ENCODE peak calls at places on chromosome 5, in six cellular contexts. One of them, this sample, is unnamed.

GRCh38 chr5:56164371-56164770 is 68.8 kb downstream of the ANKRD55 start:
- DNase-seq in ecto neural progenitor cell: no peak
- DNase-seq in NCI-H1694 treated with DMSO at 0.1 percent for 48 hours: no peak
- DNase-seq in T-helper 2 cell: no peak
- DNase-seq in type B pancreatic cell: no peak
- DNase-seq in stimulated activated CD4-positive, alpha-beta T cell treated with anti-CD3 and anti-CD28 coated beads, Interleukin-1b, Interleukin-23, amount 100 ng/mL, for 1 hour: no peak
- DNase-seq in this sample: no peak

GRCh38 chr5:43245724-43246385 is 53.8 kb downstream of the NIM1K start:
- DNase-seq in ecto neural progenitor cell: no peak
- DNase-seq in NCI-H1694 treated with DMSO at 0.1 percent for 48 hours: no peak
- DNase-seq in T-helper 2 cell: peak
- DNase-seq in type B pancreatic cell: no peak
- DNase-seq in stimulated activated CD4-positive, alpha-beta T cell treated with anti-CD3 and anti-CD28 coated beads, Interleukin-1b, Interleukin-23, amount 100 ng/mL, for 1 hour: no peak
- DNase-seq in this sample: no peak

GRCh38 chr5:131329187-131329540 is 65.3 kb downstream of the CDC42SE2 start:
- DNase-seq in ecto neural progenitor cell: no peak
- DNase-seq in NCI-H1694 treated with DMSO at 0.1 percent for 48 hours: no peak
- DNase-seq in T-helper 2 cell: no peak
- DNase-seq in type B pancreatic cell: no peak
- DNase-seq in stimulated activated CD4-positive, alpha-beta T cell treated with anti-CD3 and anti-CD28 coated beads, Interleukin-1b, Interleukin-23, amount 100 ng/mL, for 1 hour: no peak
- DNase-seq in this sample: no peak

GRCh38 chr5:176543428-176544182 is 5.5 kb upstream of the CDHR2 start:
- DNase-seq in ecto neural progenitor cell: peak
- DNase-seq in NCI-H1694 treated with DMSO at 0.1 percent for 48 hours: peak
- DNase-seq in T-helper 2 cell: peak
- DNase-seq in type B pancreatic cell: no peak
- DNase-seq in stimulated activated CD4-positive, alpha-beta T cell treated with anti-CD3 and anti-CD28 coated beads, Interleukin-1b, Interleukin-23, amount 100 ng/mL, for 1 hour: peak
- DNase-seq in this sample: no peak

GRCh38 chr5:148729182-148729581 is 74.9 kb upstream of the HTR4 start:
- DNase-seq in ecto neural progenitor cell: no peak
- DNase-seq in NCI-H1694 treated with DMSO at 0.1 percent for 48 hours: no peak
- DNase-seq in T-helper 2 cell: no peak
- DNase-seq in type B pancreatic cell: no peak
- DNase-seq in stimulated activated CD4-positive, alpha-beta T cell treated with anti-CD3 and anti-CD28 coated beads, Interleukin-1b, Interleukin-23, amount 100 ng/mL, for 1 hour: no peak
- DNase-seq in this sample: no peak

GRCh38 chr5:140480310-140481014 is 67.0 kb upstream of the EIF4EBP3 start:
- DNase-seq in ecto neural progenitor cell: no peak
- DNase-seq in NCI-H1694 treated with DMSO at 0.1 percent for 48 hours: no peak
- DNase-seq in T-helper 2 cell: no peak
- DNase-seq in type B pancreatic cell: no peak
- DNase-seq in stimulated activated CD4-positive, alpha-beta T cell treated with anti-CD3 and anti-CD28 coated beads, Interleukin-1b, Interleukin-23, amount 100 ng/mL, for 1 hour: no peak
- DNase-seq in this sample: no peak

GRCh38 chr5:124746252-124746915 is at the start of gene ZNF608:
- DNase-seq in ecto neural progenitor cell: peak
- DNase-seq in NCI-H1694 treated with DMSO at 0.1 percent for 48 hours: peak
- DNase-seq in T-helper 2 cell: no peak
- DNase-seq in type B pancreatic cell: no peak
- DNase-seq in stimulated activated CD4-positive, alpha-beta T cell treated with anti-CD3 and anti-CD28 coated beads, Interleukin-1b, Interleukin-23, amount 100 ng/mL, for 1 hour: no peak
- DNase-seq in this sample: no peak

GRCh38 chr5:168364151-168364661 is 72.8 kb downstream of the WWC1 start:
- DNase-seq in ecto neural progenitor cell: no peak
- DNase-seq in NCI-H1694 treated with DMSO at 0.1 percent for 48 hours: no peak
- DNase-seq in T-helper 2 cell: no peak
- DNase-seq in type B pancreatic cell: no peak
- DNase-seq in stimulated activated CD4-positive, alpha-beta T cell treated with anti-CD3 and anti-CD28 coated beads, Interleukin-1b, Interleukin-23, amount 100 ng/mL, for 1 hour: no peak
- DNase-seq in this sample: no peak

GRCh38 chr5:94793113-94793815 is 174.8 kb downstream of the SLF1 start:
- DNase-seq in ecto neural progenitor cell: no peak
- DNase-seq in NCI-H1694 treated with DMSO at 0.1 percent for 48 hours: no peak
- DNase-seq in T-helper 2 cell: no peak
- DNase-seq in type B pancreatic cell: no peak
- DNase-seq in stimulated activated CD4-positive, alpha-beta T cell treated with anti-CD3 and anti-CD28 coated beads, Interleukin-1b, Interleukin-23, amount 100 ng/mL, for 1 hour: no peak
- DNase-seq in this sample: no peak

GRCh38 chr5:137896560-137896959 is 7.3 kb downstream of the PKD2L2 start:
- DNase-seq in ecto neural progenitor cell: no peak
- DNase-seq in NCI-H1694 treated with DMSO at 0.1 percent for 48 hours: no peak
- DNase-seq in T-helper 2 cell: no peak
- DNase-seq in type B pancreatic cell: no peak
- DNase-seq in stimulated activated CD4-positive, alpha-beta T cell treated with anti-CD3 and anti-CD28 coated beads, Interleukin-1b, Interleukin-23, amount 100 ng/mL, for 1 hour: no peak
- DNase-seq in this sample: no peak

GRCh38 chr5:121031487-121031886 is 567.4 kb downstream of the PRR16 start:
- DNase-seq in ecto neural progenitor cell: no peak
- DNase-seq in NCI-H1694 treated with DMSO at 0.1 percent for 48 hours: no peak
- DNase-seq in T-helper 2 cell: no peak
- DNase-seq in type B pancreatic cell: no peak
- DNase-seq in stimulated activated CD4-positive, alpha-beta T cell treated with anti-CD3 and anti-CD28 coated beads, Interleukin-1b, Interleukin-23, amount 100 ng/mL, for 1 hour: no peak
- DNase-seq in this sample: no peak

GRCh38 chr5:143401846-143402463 is 1.5 kb downstream of the NR3C1 start:
- DNase-seq in ecto neural progenitor cell: no peak
- DNase-seq in NCI-H1694 treated with DMSO at 0.1 percent for 48 hours: peak
- DNase-seq in T-helper 2 cell: no peak
- DNase-seq in type B pancreatic cell: no peak
- DNase-seq in stimulated activated CD4-positive, alpha-beta T cell treated with anti-CD3 and anti-CD28 coated beads, Interleukin-1b, Interleukin-23, amount 100 ng/mL, for 1 hour: no peak
- DNase-seq in this sample: no peak

GRCh38 chr5:54234304-54234938 is 76.0 kb downstream of the ARL15 start:
- DNase-seq in ecto neural progenitor cell: no peak
- DNase-seq in NCI-H1694 treated with DMSO at 0.1 percent for 48 hours: peak
- DNase-seq in T-helper 2 cell: no peak
- DNase-seq in type B pancreatic cell: no peak
- DNase-seq in stimulated activated CD4-positive, alpha-beta T cell treated with anti-CD3 and anti-CD28 coated beads, Interleukin-1b, Interleukin-23, amount 100 ng/mL, for 1 hour: no peak
- DNase-seq in this sample: no peak

GRCh38 chr5:120358949-120359348 is 105.2 kb upstream of the PRR16 start:
- DNase-seq in ecto neural progenitor cell: no peak
- DNase-seq in NCI-H1694 treated with DMSO at 0.1 percent for 48 hours: no peak
- DNase-seq in T-helper 2 cell: no peak
- DNase-seq in type B pancreatic cell: no peak
- DNase-seq in stimulated activated CD4-positive, alpha-beta T cell treated with anti-CD3 and anti-CD28 coated beads, Interleukin-1b, Interleukin-23, amount 100 ng/mL, for 1 hour: no peak
- DNase-seq in this sample: no peak

GRCh38 chr5:10445352-10445751 is 3.7 kb downstream of the ROPN1L start:
- DNase-seq in ecto neural progenitor cell: no peak
- DNase-seq in NCI-H1694 treated with DMSO at 0.1 percent for 48 hours: no peak
- DNase-seq in T-helper 2 cell: no peak
- DNase-seq in type B pancreatic cell: no peak
- DNase-seq in stimulated activated CD4-positive, alpha-beta T cell treated with anti-CD3 and anti-CD28 coated beads, Interleukin-1b, Interleukin-23, amount 100 ng/mL, for 1 hour: no peak
- DNase-seq in this sample: no peak

GRCh38 chr5:141359790-141360426 is at the start of gene PCDHGB2:
- DNase-seq in ecto neural progenitor cell: no peak
- DNase-seq in NCI-H1694 treated with DMSO at 0.1 percent for 48 hours: peak
- DNase-seq in T-helper 2 cell: no peak
- DNase-seq in type B pancreatic cell: no peak
- DNase-seq in stimulated activated CD4-positive, alpha-beta T cell treated with anti-CD3 and anti-CD28 coated beads, Interleukin-1b, Interleukin-23, amount 100 ng/mL, for 1 hour: no peak
- DNase-seq in this sample: no peak

GRCh38 chr5:119426059-119426458 is 26.2 kb upstream of the HSD17B4 start:
- DNase-seq in ecto neural progenitor cell: no peak
- DNase-seq in NCI-H1694 treated with DMSO at 0.1 percent for 48 hours: no peak
- DNase-seq in T-helper 2 cell: no peak
- DNase-seq in type B pancreatic cell: no peak
- DNase-seq in stimulated activated CD4-positive, alpha-beta T cell treated with anti-CD3 and anti-CD28 coated beads, Interleukin-1b, Interleukin-23, amount 100 ng/mL, for 1 hour: no peak
- DNase-seq in this sample: no peak

GRCh38 chr5:40570408-40571129 is 109.1 kb upstream of the PTGER4 start:
- DNase-seq in ecto neural progenitor cell: no peak
- DNase-seq in NCI-H1694 treated with DMSO at 0.1 percent for 48 hours: no peak
- DNase-seq in T-helper 2 cell: no peak
- DNase-seq in type B pancreatic cell: no peak
- DNase-seq in stimulated activated CD4-positive, alpha-beta T cell treated with anti-CD3 and anti-CD28 coated beads, Interleukin-1b, Interleukin-23, amount 100 ng/mL, for 1 hour: no peak
- DNase-seq in this sample: no peak

GRCh38 chr5:78274540-78275197 is 19.8 kb downstream of the AP3B1 start:
- DNase-seq in ecto neural progenitor cell: no peak
- DNase-seq in NCI-H1694 treated with DMSO at 0.1 percent for 48 hours: no peak
- DNase-seq in T-helper 2 cell: no peak
- DNase-seq in type B pancreatic cell: no peak
- DNase-seq in stimulated activated CD4-positive, alpha-beta T cell treated with anti-CD3 and anti-CD28 coated beads, Interleukin-1b, Interleukin-23, amount 100 ng/mL, for 1 hour: no peak
- DNase-seq in this sample: no peak

GRCh38 chr5:165459232-165459631 is 1953.8 kb downstream of the MAT2B start:
- DNase-seq in ecto neural progenitor cell: no peak
- DNase-seq in NCI-H1694 treated with DMSO at 0.1 percent for 48 hours: no peak
- DNase-seq in T-helper 2 cell: no peak
- DNase-seq in type B pancreatic cell: no peak
- DNase-seq in stimulated activated CD4-positive, alpha-beta T cell treated with anti-CD3 and anti-CD28 coated beads, Interleukin-1b, Interleukin-23, amount 100 ng/mL, for 1 hour: no peak
- DNase-seq in this sample: no peak

GRCh38 chr5:90484540-90484939 is 9.9 kb downstream of the POLR3G start:
- DNase-seq in ecto neural progenitor cell: no peak
- DNase-seq in NCI-H1694 treated with DMSO at 0.1 percent for 48 hours: no peak
- DNase-seq in T-helper 2 cell: no peak
- DNase-seq in type B pancreatic cell: no peak
- DNase-seq in stimulated activated CD4-positive, alpha-beta T cell treated with anti-CD3 and anti-CD28 coated beads, Interleukin-1b, Interleukin-23, amount 100 ng/mL, for 1 hour: no peak
- DNase-seq in this sample: no peak

GRCh38 chr5:145658435-145658834 is 176.7 kb downstream of the PRELID2 start:
- DNase-seq in ecto neural progenitor cell: no peak
- DNase-seq in NCI-H1694 treated with DMSO at 0.1 percent for 48 hours: no peak
- DNase-seq in T-helper 2 cell: no peak
- DNase-seq in type B pancreatic cell: no peak
- DNase-seq in stimulated activated CD4-positive, alpha-beta T cell treated with anti-CD3 and anti-CD28 coated beads, Interleukin-1b, Interleukin-23, amount 100 ng/mL, for 1 hour: no peak
- DNase-seq in this sample: no peak

GRCh38 chr5:75574791-75575190 is 36.5 kb upstream of the ANKDD1B start:
- DNase-seq in ecto neural progenitor cell: no peak
- DNase-seq in NCI-H1694 treated with DMSO at 0.1 percent for 48 hours: no peak
- DNase-seq in T-helper 2 cell: no peak
- DNase-seq in type B pancreatic cell: no peak
- DNase-seq in stimulated activated CD4-positive, alpha-beta T cell treated with anti-CD3 and anti-CD28 coated beads, Interleukin-1b, Interleukin-23, amount 100 ng/mL, for 1 hour: no peak
- DNase-seq in this sample: no peak

GRCh38 chr5:120124961-120125360 is 339.1 kb upstream of the PRR16 start:
- DNase-seq in ecto neural progenitor cell: no peak
- DNase-seq in NCI-H1694 treated with DMSO at 0.1 percent for 48 hours: no peak
- DNase-seq in T-helper 2 cell: no peak
- DNase-seq in type B pancreatic cell: no peak
- DNase-seq in stimulated activated CD4-positive, alpha-beta T cell treated with anti-CD3 and anti-CD28 coated beads, Interleukin-1b, Interleukin-23, amount 100 ng/mL, for 1 hour: no peak
- DNase-seq in this sample: no peak

GRCh38 chr5:135979510-135979909 is 24.7 kb upstream of the LECT2 start:
- DNase-seq in ecto neural progenitor cell: no peak
- DNase-seq in NCI-H1694 treated with DMSO at 0.1 percent for 48 hours: no peak
- DNase-seq in T-helper 2 cell: no peak
- DNase-seq in type B pancreatic cell: no peak
- DNase-seq in stimulated activated CD4-positive, alpha-beta T cell treated with anti-CD3 and anti-CD28 coated beads, Interleukin-1b, Interleukin-23, amount 100 ng/mL, for 1 hour: no peak
- DNase-seq in this sample: no peak

GRCh38 chr5:62029303-62029702 is 276.7 kb upstream of the KIF2A start:
- DNase-seq in ecto neural progenitor cell: no peak
- DNase-seq in NCI-H1694 treated with DMSO at 0.1 percent for 48 hours: no peak
- DNase-seq in T-helper 2 cell: no peak
- DNase-seq in type B pancreatic cell: no peak
- DNase-seq in stimulated activated CD4-positive, alpha-beta T cell treated with anti-CD3 and anti-CD28 coated beads, Interleukin-1b, Interleukin-23, amount 100 ng/mL, for 1 hour: no peak
- DNase-seq in this sample: no peak

GRCh38 chr5:10601246-10602030 is 37.6 kb downstream of the ANKRD33B start:
- DNase-seq in ecto neural progenitor cell: peak
- DNase-seq in NCI-H1694 treated with DMSO at 0.1 percent for 48 hours: peak
- DNase-seq in T-helper 2 cell: no peak
- DNase-seq in type B pancreatic cell: peak
- DNase-seq in stimulated activated CD4-positive, alpha-beta T cell treated with anti-CD3 and anti-CD28 coated beads, Interleukin-1b, Interleukin-23, amount 100 ng/mL, for 1 hour: no peak
- DNase-seq in this sample: peak

GRCh38 chr5:54229041-54229780 is 81.2 kb downstream of the ARL15 start:
- DNase-seq in ecto neural progenitor cell: peak
- DNase-seq in NCI-H1694 treated with DMSO at 0.1 percent for 48 hours: peak
- DNase-seq in T-helper 2 cell: peak
- DNase-seq in type B pancreatic cell: no peak
- DNase-seq in stimulated activated CD4-positive, alpha-beta T cell treated with anti-CD3 and anti-CD28 coated beads, Interleukin-1b, Interleukin-23, amount 100 ng/mL, for 1 hour: peak
- DNase-seq in this sample: peak

GRCh38 chr5:74327339-74327685 is 313.2 kb downstream of the ENC1 start:
- DNase-seq in ecto neural progenitor cell: no peak
- DNase-seq in NCI-H1694 treated with DMSO at 0.1 percent for 48 hours: no peak
- DNase-seq in T-helper 2 cell: no peak
- DNase-seq in type B pancreatic cell: no peak
- DNase-seq in stimulated activated CD4-positive, alpha-beta T cell treated with anti-CD3 and anti-CD28 coated beads, Interleukin-1b, Interleukin-23, amount 100 ng/mL, for 1 hour: no peak
- DNase-seq in this sample: no peak

GRCh38 chr5:139901251-139901575 is 105.6 kb downstream of the PSD2 start:
- DNase-seq in ecto neural progenitor cell: no peak
- DNase-seq in NCI-H1694 treated with DMSO at 0.1 percent for 48 hours: no peak
- DNase-seq in T-helper 2 cell: no peak
- DNase-seq in type B pancreatic cell: no peak
- DNase-seq in stimulated activated CD4-positive, alpha-beta T cell treated with anti-CD3 and anti-CD28 coated beads, Interleukin-1b, Interleukin-23, amount 100 ng/mL, for 1 hour: no peak
- DNase-seq in this sample: no peak

GRCh38 chr5:157602505-157602904 is 26.9 kb upstream of the ADAM19 start:
- DNase-seq in ecto neural progenitor cell: no peak
- DNase-seq in NCI-H1694 treated with DMSO at 0.1 percent for 48 hours: no peak
- DNase-seq in T-helper 2 cell: no peak
- DNase-seq in type B pancreatic cell: no peak
- DNase-seq in stimulated activated CD4-positive, alpha-beta T cell treated with anti-CD3 and anti-CD28 coated beads, Interleukin-1b, Interleukin-23, amount 100 ng/mL, for 1 hour: no peak
- DNase-seq in this sample: no peak

GRCh38 chr5:15510816-15511215 is 10.8 kb downstream of the FBXL7 start:
- DNase-seq in ecto neural progenitor cell: no peak
- DNase-seq in NCI-H1694 treated with DMSO at 0.1 percent for 48 hours: no peak
- DNase-seq in T-helper 2 cell: no peak
- DNase-seq in type B pancreatic cell: no peak
- DNase-seq in stimulated activated CD4-positive, alpha-beta T cell treated with anti-CD3 and anti-CD28 coated beads, Interleukin-1b, Interleukin-23, amount 100 ng/mL, for 1 hour: no peak
- DNase-seq in this sample: no peak

GRCh38 chr5:77103457-77103856 is 16.4 kb upstream of the ZBED3 start:
- DNase-seq in ecto neural progenitor cell: no peak
- DNase-seq in NCI-H1694 treated with DMSO at 0.1 percent for 48 hours: no peak
- DNase-seq in T-helper 2 cell: no peak
- DNase-seq in type B pancreatic cell: no peak
- DNase-seq in stimulated activated CD4-positive, alpha-beta T cell treated with anti-CD3 and anti-CD28 coated beads, Interleukin-1b, Interleukin-23, amount 100 ng/mL, for 1 hour: no peak
- DNase-seq in this sample: no peak

GRCh38 chr5:7978991-7979390 is 110.0 kb downstream of the MTRR start:
- DNase-seq in ecto neural progenitor cell: no peak
- DNase-seq in NCI-H1694 treated with DMSO at 0.1 percent for 48 hours: no peak
- DNase-seq in T-helper 2 cell: no peak
- DNase-seq in type B pancreatic cell: no peak
- DNase-seq in stimulated activated CD4-positive, alpha-beta T cell treated with anti-CD3 and anti-CD28 coated beads, Interleukin-1b, Interleukin-23, amount 100 ng/mL, for 1 hour: no peak
- DNase-seq in this sample: no peak

GRCh38 chr5:14142856-14143508 is at the start of gene TRIO:
- DNase-seq in ecto neural progenitor cell: peak
- DNase-seq in NCI-H1694 treated with DMSO at 0.1 percent for 48 hours: peak
- DNase-seq in T-helper 2 cell: peak
- DNase-seq in type B pancreatic cell: peak
- DNase-seq in stimulated activated CD4-positive, alpha-beta T cell treated with anti-CD3 and anti-CD28 coated beads, Interleukin-1b, Interleukin-23, amount 100 ng/mL, for 1 hour: peak
- DNase-seq in this sample: peak

GRCh38 chr5:142770650-142771609 is 753 bp downstream of the ARHGAP26 start:
- DNase-seq in ecto neural progenitor cell: peak
- DNase-seq in NCI-H1694 treated with DMSO at 0.1 percent for 48 hours: peak
- DNase-seq in T-helper 2 cell: peak
- DNase-seq in type B pancreatic cell: no peak
- DNase-seq in stimulated activated CD4-positive, alpha-beta T cell treated with anti-CD3 and anti-CD28 coated beads, Interleukin-1b, Interleukin-23, amount 100 ng/mL, for 1 hour: peak
- DNase-seq in this sample: peak

GRCh38 chr5:138725153-138725884 is 27.9 kb upstream of the CTNNA1 start:
- DNase-seq in ecto neural progenitor cell: peak
- DNase-seq in NCI-H1694 treated with DMSO at 0.1 percent for 48 hours: peak
- DNase-seq in T-helper 2 cell: no peak
- DNase-seq in type B pancreatic cell: peak
- DNase-seq in stimulated activated CD4-positive, alpha-beta T cell treated with anti-CD3 and anti-CD28 coated beads, Interleukin-1b, Interleukin-23, amount 100 ng/mL, for 1 hour: no peak
- DNase-seq in this sample: peak